ENCODE peak calls at places on chromosomes 2 and 18, in eight cellular contexts. X is upper lobe of left lung, F is HCT116, W is K562, J is Panc1, G is HepG2, S is GM12878, M is GM23338. H is an unnamed sample.

GRCh38 chr2:188765522-188765921 is 208.7 kb upstream of the COL3A1 start:
- ATAC-seq in X (no peak), W (no peak), G (peak), J (no peak), F (peak), S (peak), M (peak), H (no peak)

GRCh38 chr18:78976697-78977626 is 2.7 kb upstream of the SALL3 start:
- ATAC-seq in X (no peak), S (no peak), M (no peak), G (no peak), W (no peak), J (no peak), F (no peak), H (no peak)

GRCh38 chr2:69119104-69119503 is 106.1 kb downstream of the ANTXR1 start:
- ATAC-seq in X (no peak), W (peak), J (peak), F (no peak), S (no peak), G (no peak), M (peak), H (peak)

GRCh38 chr2:8215159-8215863 is 466.5 kb upstream of the ID2 start:
- ATAC-seq in M (no peak), G (no peak), S (peak), X (no peak), J (no peak), F (no peak), W (no peak), H (no peak)

GRCh38 chr2:70903171-70903570 is 32.5 kb upstream of the ATP6V1B1 start:
- ATAC-seq in M (no peak), F (no peak), X (no peak), J (no peak), W (no peak), S (no peak), G (no peak), H (no peak)

GRCh38 chr2:43568226-43568625 is 27.6 kb downstream of the THADA start:
- ATAC-seq in X (no peak), W (no peak), F (no peak), S (peak), M (no peak), J (no peak), G (no peak), H (no peak)

GRCh38 chr2:47249427-47249826 is 94.3 kb upstream of the STPG4 start:
- ATAC-seq in X (peak), S (no peak), W (no peak), J (peak), M (peak), F (no peak), G (no peak), H (no peak)

GRCh38 chr2:98935111-98935770 is 784 bp downstream of the CRACDL start:
- ATAC-seq in J (peak), F (no peak), W (no peak), X (no peak), M (no peak), G (peak), S (no peak), H (no peak)

GRCh38 chr2:204517154-204517553 is 28.1 kb upstream of the PARD3B start:
- ATAC-seq in J (no peak), M (no peak), F (no peak), X (no peak), W (no peak), G (no peak), S (no peak), H (no peak)

GRCh38 chr18:76363451-76364120 is 131.5 kb downstream of the ZNF516 start:
- ATAC-seq in J (no peak), M (no peak), S (no peak), W (no peak), X (no peak), F (no peak), G (peak), H (no peak)

GRCh38 chr2:6960659-6961058 is 43.4 kb downstream of the RNF144A start:
- ATAC-seq in S (no peak), F (no peak), J (no peak), M (no peak), G (no peak), W (no peak), X (peak), H (peak)

GRCh38 chr18:26965206-26965605 is 99.7 kb upstream of the AQP4 start:
- ATAC-seq in S (no peak), G (no peak), F (no peak), M (no peak), J (no peak), X (no peak), W (no peak), H (no peak)

GRCh38 chr2:45951025-45951737 is 299.7 kb downstream of the PRKCE start:
- ATAC-seq in F (peak), X (peak), W (no peak), M (no peak), S (no peak), G (no peak), J (no peak), H (no peak)

GRCh38 chr2:115427436-115427835 is 985.0 kb downstream of the DPP10 start:
- ATAC-seq in X (peak), S (no peak), G (no peak), F (no peak), J (no peak), M (peak), W (no peak), H (no peak)

GRCh38 chr2:63588385-63589147 is at the start of the genes MDH1 and WDPCP:
- ATAC-seq in W (peak), G (peak), J (peak), M (peak), S (peak), F (peak), X (peak), H (peak)

GRCh38 chr18:79949571-79950439 is 1.6 kb downstream of the SLC66A2 start:
- ATAC-seq in G (no peak), S (peak), F (no peak), J (no peak), M (no peak), X (peak), W (no peak), H (no peak)

GRCh38 chr2:142871396-142871795 is 6.1 kb upstream of the KYNU start:
- ATAC-seq in F (no peak), W (no peak), M (no peak), G (no peak), S (no peak), X (no peak), J (no peak), H (no peak)

GRCh38 chr18:44130365-44130942 is 550.2 kb upstream of the SETBP1 start:
- ATAC-seq in S (peak), W (no peak), X (no peak), J (no peak), F (no peak), M (peak), G (peak), H (no peak)

GRCh38 chr2:224971214-224971613 is 71.1 kb downstream of the DOCK10 start:
- ATAC-seq in W (no peak), J (no peak), S (peak), F (peak), M (peak), X (peak), G (no peak), H (no peak)

GRCh38 chr2:229045671-229046070 is 225.4 kb downstream of the PID1 start:
- ATAC-seq in X (no peak), G (no peak), M (no peak), F (no peak), J (no peak), W (no peak), S (no peak), H (no peak)

GRCh38 chr2:72236445-72237067 is 88.9 kb upstream of the CYP26B1 start:
- ATAC-seq in G (no peak), M (no peak), F (peak), J (no peak), S (no peak), W (no peak), X (no peak), H (no peak)

GRCh38 chr2:11214770-11215169 is 59.5 kb downstream of the SLC66A3 start:
- ATAC-seq in X (no peak), W (no peak), F (no peak), M (no peak), J (no peak), G (no peak), S (no peak), H (no peak)

GRCh38 chr2:11213090-11213638 is 57.9 kb downstream of the SLC66A3 start:
- ATAC-seq in S (no peak), W (no peak), X (no peak), M (no peak), J (no peak), G (no peak), F (no peak), H (no peak)

GRCh38 chr2:11212645-11213044 is 57.4 kb downstream of the SLC66A3 start:
- ATAC-seq in J (no peak), G (no peak), W (no peak), M (no peak), S (no peak), X (no peak), F (no peak), H (no peak)

GRCh38 chr2:11215407-11215806 is 60.1 kb downstream of the SLC66A3 start:
- ATAC-seq in G (no peak), W (no peak), S (no peak), J (no peak), X (no peak), F (no peak), M (no peak), H (no peak)

DNA sequence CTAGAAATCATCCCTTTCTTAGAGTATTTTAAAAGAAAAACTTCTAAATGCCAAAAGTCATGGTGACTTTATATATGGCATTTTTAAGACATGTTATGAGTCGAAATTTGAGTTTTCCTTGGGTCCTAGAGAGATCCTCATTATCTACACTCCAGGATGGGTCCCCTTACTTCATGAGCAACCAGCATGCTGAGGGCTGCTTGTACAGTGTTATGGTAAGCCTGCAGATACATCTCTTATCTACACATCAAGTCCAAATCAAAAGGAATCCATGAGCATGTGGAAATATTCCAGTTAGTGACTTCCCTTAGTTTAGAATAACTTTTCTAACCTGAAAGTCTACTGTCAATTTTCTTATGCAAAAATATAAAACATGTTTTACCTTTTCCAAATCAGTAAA is 58.7 kb downstream of the SLC66A3 start:
- ATAC-seq in W (no peak), J (no peak), F (no peak), M (no peak), X (no peak), G (peak), S (no peak), H (no peak)
- TF ChIP-seq POLR2AphosphoS5 in W (no peak), J (no peak), F (no peak), M (no peak), X (no peak), G (no peak), S (no peak), H (no peak)

DNA sequence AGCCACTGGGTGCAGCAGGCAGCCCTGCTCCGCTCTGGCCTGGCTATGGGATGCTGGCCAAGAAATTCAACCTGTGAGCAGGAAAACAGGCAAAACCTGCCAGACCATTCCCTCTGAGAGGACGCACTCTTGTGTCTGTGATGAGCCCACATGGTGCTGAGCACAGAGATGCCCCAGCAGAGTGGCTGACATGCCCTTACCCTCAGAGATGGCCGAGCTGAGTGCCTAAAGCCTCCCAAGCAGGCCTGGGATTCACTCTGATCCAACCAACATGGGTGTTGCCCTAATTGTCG is 34.3 kb upstream of the TAF1B start:
- ATAC-seq in X (no peak), M (no peak), S (no peak), G (no peak), W (no peak), F (no peak), J (no peak), H (no peak)
- TF ChIP-seq POLR2AphosphoS5 in X (no peak), M (no peak), S (no peak), G (no peak), W (no peak), F (no peak), J (no peak), H (no peak)

GRCh38 chr2:169091761-169092523 is 22.6 kb downstream of the DHRS9 start:
- ATAC-seq in X (peak), M (no peak), W (no peak), J (peak), G (no peak), F (peak), S (no peak), H (peak)
- TF ChIP-seq POLR2AphosphoS5 in X (no peak), M (no peak), W (no peak), J (no peak), G (no peak), F (no peak), S (no peak), H (no peak)

GRCh38 chr2:213284105-213285090 is at the start of gene SPAG16:
- ATAC-seq in J (peak), S (peak), G (peak), W (peak), F (no peak), M (peak), X (peak), H (peak)

GRCh38 chr2:213285404-213285803 is 1.1 kb downstream of the SPAG16 start:
- ATAC-seq in W (no peak), G (no peak), J (no peak), M (no peak), F (no peak), S (no peak), X (no peak), H (no peak)

GRCh38 chr2:213288913-213289700 is 4.8 kb downstream of the SPAG16 start:
- ATAC-seq in M (no peak), J (no peak), G (no peak), W (no peak), X (no peak), F (no peak), S (no peak), H (no peak)
- TF ChIP-seq POLR2AphosphoS5 in M (no peak), J (no peak), G (no peak), W (no peak), X (no peak), F (no peak), S (no peak), H (no peak)

GRCh38 chr2:25872134-25872533 is 6.2 kb downstream of the ASXL2 start:
- ATAC-seq in S (no peak), X (no peak), M (no peak), J (no peak), W (no peak), F (no peak), G (no peak), H (no peak)

GRCh38 chr2:25878361-25879132 is at the start of gene ASXL2:
- ATAC-seq in X (peak), F (peak), M (peak), J (peak), W (peak), S (peak), G (peak), H (peak)

GRCh38 chr2:25881759-25882158 is 3.5 kb upstream of the ASXL2 start:
- ATAC-seq in G (no peak), W (no peak), S (no peak), M (no peak), F (no peak), X (no peak), J (no peak), H (no peak)

GRCh38 chr2:25879133-25879730 is 945 bp upstream of the ASXL2 start:
- ATAC-seq in J (no peak), X (no peak), G (peak), M (no peak), W (no peak), F (no peak), S (no peak), H (no peak)

DNA sequence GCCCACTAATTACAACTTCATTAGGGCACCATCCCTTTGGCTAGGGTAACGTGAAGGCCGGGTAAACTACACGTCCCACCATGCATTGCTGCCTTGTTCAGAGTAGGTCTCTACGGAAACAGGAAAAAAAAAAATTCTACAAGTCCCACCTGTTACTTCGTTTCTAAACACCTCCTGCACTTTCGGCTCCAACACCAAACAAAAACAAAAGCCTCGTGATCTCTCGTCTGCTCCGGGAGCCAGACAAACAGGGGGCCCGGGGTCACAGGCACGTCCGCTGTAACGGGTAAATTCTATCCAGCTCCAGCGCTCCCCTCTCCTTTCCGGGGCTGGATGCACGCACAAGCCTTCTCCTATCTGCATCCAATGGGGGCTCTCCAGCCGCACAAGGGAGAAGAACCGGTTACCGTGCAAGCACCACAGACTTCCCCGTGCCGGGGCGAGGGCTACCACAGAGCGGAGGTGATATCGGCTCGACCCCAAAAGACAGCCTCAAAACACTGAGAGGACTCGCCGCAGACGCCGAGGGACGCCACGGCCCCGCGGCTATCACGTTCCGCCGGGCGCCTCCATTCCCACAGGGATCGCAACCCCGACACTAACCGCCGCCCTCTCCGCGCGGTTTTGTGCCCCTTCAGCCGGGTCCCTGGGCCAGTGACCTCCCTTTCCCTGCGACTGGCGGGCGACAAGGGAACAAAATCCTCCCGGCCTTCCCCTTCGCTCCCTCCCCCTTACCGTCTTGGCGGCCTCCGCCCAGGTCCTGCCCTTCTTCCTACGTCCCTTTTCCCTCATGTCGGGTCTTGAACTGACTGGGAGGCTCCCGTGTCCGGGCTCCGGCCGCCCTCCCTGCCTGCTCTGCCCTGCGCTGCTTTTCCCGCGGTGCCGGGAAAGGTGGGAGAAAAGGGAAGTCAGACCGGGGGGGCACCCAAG is 591 bp downstream of the ASXL2 start:
- ATAC-seq in X (peak), J (peak), S (peak), F (peak), G (peak), W (peak), M (peak), H (no peak)
- TF ChIP-seq POLR2AphosphoS5 in X (no peak), J (no peak), S (peak), F (no peak), G (peak), W (no peak), M (no peak), H (no peak)

GRCh38 chr2:232838406-232838874 is 31.6 kb upstream of the SNORC start:
- ATAC-seq in F (peak), G (no peak), X (peak), J (peak), S (peak), W (peak), M (no peak), H (no peak)

GRCh38 chr2:232842689-232843088 is 27.4 kb upstream of the SNORC start:
- ATAC-seq in M (no peak), X (no peak), W (no peak), J (no peak), S (no peak), F (no peak), G (no peak), H (no peak)

GRCh38 chr2:232836934-232837333 is 33.1 kb upstream of the SNORC start:
- ATAC-seq in S (no peak), X (no peak), W (no peak), F (no peak), J (no peak), G (no peak), M (no peak), H (no peak)

GRCh38 chr2:232843860-232844259 is 26.2 kb upstream of the SNORC start:
- ATAC-seq in J (no peak), F (no peak), G (no peak), X (no peak), S (no peak), M (no peak), W (no peak), H (no peak)

DNA sequence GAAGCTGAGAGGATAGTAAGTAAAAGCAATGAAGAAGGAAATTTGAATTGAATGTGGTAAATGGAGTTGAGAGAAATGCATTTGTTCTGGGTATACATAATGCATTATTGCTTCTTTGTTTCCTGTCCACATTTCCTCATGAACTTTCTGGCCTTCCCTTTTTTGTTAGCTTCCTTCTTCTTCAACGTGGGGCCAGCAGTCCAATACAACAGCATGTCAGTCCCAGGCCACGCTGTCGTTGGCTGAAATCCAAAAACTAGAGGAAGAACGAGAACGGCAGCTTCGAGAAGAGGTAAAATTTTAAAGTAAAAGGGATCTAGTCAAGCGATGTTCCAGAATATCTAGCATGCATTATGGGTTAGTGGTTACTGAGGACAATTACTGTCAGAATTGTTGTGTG is 30.4 kb upstream of the SNORC start:
- ATAC-seq in X (peak), W (no peak), M (no peak), J (no peak), S (no peak), G (no peak), F (no peak), H (no peak)
- TF ChIP-seq POLR2AphosphoS5 in X (peak), W (no peak), M (no peak), J (no peak), S (no peak), G (no peak), F (no peak), H (no peak)

DNA sequence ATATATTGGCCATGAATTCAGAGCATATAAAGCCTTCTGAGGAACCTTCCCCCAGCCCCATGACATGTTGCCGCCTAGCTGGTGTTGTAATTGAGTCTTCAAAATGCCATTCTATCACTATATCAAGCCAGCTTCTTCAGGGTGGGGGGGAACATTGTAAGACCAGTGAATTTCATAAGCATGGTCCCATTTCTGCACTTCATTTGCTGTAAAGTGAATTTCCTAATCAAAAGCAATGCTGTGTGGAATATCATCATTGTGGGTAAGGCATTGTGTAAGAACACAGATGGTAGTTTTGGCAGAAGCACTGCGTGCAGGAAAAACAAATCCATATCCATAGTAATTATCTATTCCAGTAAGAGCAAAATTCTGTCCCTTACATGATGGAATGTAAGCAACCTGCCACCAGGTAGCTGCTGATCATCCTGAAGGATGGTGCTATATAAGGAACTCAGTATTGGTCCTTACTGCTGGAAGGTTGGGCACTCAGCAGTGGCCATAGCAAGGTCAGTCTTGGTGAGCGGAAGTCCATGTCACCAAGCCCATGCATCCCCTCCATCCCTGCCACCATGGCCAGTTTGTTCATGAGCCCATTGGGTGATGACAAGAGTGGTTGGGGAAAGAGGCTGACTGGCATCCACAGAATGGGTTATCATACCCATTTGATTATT is 159.4 kb downstream of the COPS8 start:
- ATAC-seq in W (no peak), J (no peak), F (no peak), S (no peak), M (no peak), G (no peak), X (peak), H (peak)
- TF ChIP-seq POLR2AphosphoS5 in W (no peak), J (no peak), F (no peak), S (no peak), M (no peak), G (no peak), X (peak), H (peak)